ENCODE peak calls at places on chromosome 2, in seven cellular contexts. T, H, W, O, V, Y and G are unnamed samples.

GRCh38 chr2:128444044-128444771 is 125.5 kb upstream of the HS6ST1 start:
- DNase-seq in T (peak), H (no peak), W (no peak), O (no peak), V (no peak), Y (no peak), G (peak)

GRCh38 chr2:71224457-71224856 is 2.4 kb downstream of the PAIP2B start:
- DNase-seq in T (no peak), H (no peak), W (no peak), O (no peak), V (no peak), Y (no peak), G (no peak)

GRCh38 chr2:136980303-136980702 is 215.0 kb downstream of the THSD7B start:
- DNase-seq in T (no peak), H (no peak), W (no peak), O (no peak), V (no peak), Y (no peak), G (no peak)

GRCh38 chr2:180203972-180204371 is 196.9 kb upstream of the CWC22 start:
- DNase-seq in T (peak), H (no peak), W (peak), O (no peak), V (peak), Y (no peak), G (no peak)

GRCh38 chr2:46831869-46832265 is 83.7 kb downstream of the MCFD2 start:
- DNase-seq in T (no peak), H (no peak), W (no peak), O (no peak), V (no peak), Y (no peak), G (no peak)

GRCh38 chr2:170822292-170822884 is 5.7 kb downstream of the GAD1 start:
- DNase-seq in T (no peak), H (no peak), W (no peak), O (peak), V (no peak), Y (no peak), G (peak)

GRCh38 chr2:133458280-133458679 is 110.0 kb downstream of the NCKAP5 start:
- DNase-seq in T (no peak), H (no peak), W (peak), O (no peak), V (no peak), Y (no peak), G (no peak)

GRCh38 chr2:157572725-157573124 is 55.9 kb downstream of the ACVR1C start:
- DNase-seq in T (no peak), H (no peak), W (peak), O (no peak), V (no peak), Y (no peak), G (no peak)

GRCh38 chr2:197498937-197499593 is 575 bp downstream of the HSPD1 start:
- DNase-seq in T (peak), H (peak), W (peak), O (peak), V (peak), Y (peak), G (peak)

GRCh38 chr2:37267685-37268084 is 36.2 kb downstream of the NDUFAF7 start:
- DNase-seq in T (no peak), H (no peak), W (no peak), O (no peak), V (no peak), Y (no peak), G (no peak)

GRCh38 chr2:105321875-105322646 is 7.5 kb downstream of the TGFBRAP1 start:
- DNase-seq in T (no peak), H (no peak), W (peak), O (no peak), V (peak), Y (no peak), G (no peak)

GRCh38 chr2:21633531-21634310 is 510.0 kb downstream of the TDRD15 start:
- DNase-seq in T (no peak), H (no peak), W (no peak), O (no peak), V (no peak), Y (no peak), G (peak)

GRCh38 chr2:85611705-85612587 is at the start of gene C2orf68:
- DNase-seq in T (peak), H (peak), W (peak), O (peak), V (peak), Y (peak), G (peak)

GRCh38 chr2:37154790-37155189 is 2.0 kb downstream of the EIF2AK2 start:
- DNase-seq in T (no peak), H (no peak), W (no peak), O (no peak), V (no peak), Y (no peak), G (no peak)

GRCh38 chr2:54672587-54673456 is 50.6 kb upstream of the EML6 start:
- DNase-seq in T (no peak), H (no peak), W (peak), O (no peak), V (no peak), Y (no peak), G (no peak)

GRCh38 chr2:111919794-111920608 is 21.6 kb downstream of the MERTK start:
- DNase-seq in T (peak), H (peak), W (no peak), O (no peak), V (no peak), Y (no peak), G (no peak)

GRCh38 chr2:16069933-16070647 is 129.7 kb downstream of the MYCN start:
- DNase-seq in T (no peak), H (no peak), W (no peak), O (peak), V (no peak), Y (peak), G (no peak)

GRCh38 chr2:75375646-75376582 is 176.6 kb upstream of the TACR1 start:
- DNase-seq in T (no peak), H (no peak), W (peak), O (no peak), V (peak), Y (no peak), G (no peak)

GRCh38 chr2:135494503-135494902 is 36.5 kb downstream of the ZRANB3 start:
- DNase-seq in T (no peak), H (no peak), W (peak), O (no peak), V (no peak), Y (no peak), G (no peak)

GRCh38 chr2:195633974-195634373 is 23.1 kb upstream of the SLC39A10 start:
- DNase-seq in T (no peak), H (no peak), W (no peak), O (no peak), V (no peak), Y (no peak), G (no peak)

GRCh38 chr2:210086930-210087329 is 84.3 kb downstream of the KANSL1L start:
- DNase-seq in T (no peak), H (no peak), W (no peak), O (no peak), V (no peak), Y (no peak), G (no peak)

GRCh38 chr2:157784169-157784822 is 91.8 kb downstream of the ACVR1 start:
- DNase-seq in T (peak), H (peak), W (peak), O (no peak), V (peak), Y (no peak), G (no peak)

GRCh38 chr2:32752205-32752604 is 124.4 kb downstream of the TTC27 start:
- DNase-seq in T (no peak), H (no peak), W (no peak), O (no peak), V (peak), Y (no peak), G (no peak)

GRCh38 chr2:19879115-19879514 is 22.7 kb downstream of the TTC32 start:
- DNase-seq in T (no peak), H (no peak), W (no peak), O (no peak), V (no peak), Y (no peak), G (no peak)

GRCh38 chr2:69103495-69103894 is 90.5 kb downstream of the ANTXR1 start:
- DNase-seq in T (no peak), H (no peak), W (no peak), O (no peak), V (no peak), Y (no peak), G (no peak)

GRCh38 chr2:158781562-158781961 is 13.6 kb upstream of the DAPL1 start:
- DNase-seq in T (no peak), H (no peak), W (peak), O (no peak), V (peak), Y (no peak), G (no peak)

GRCh38 chr2:226605642-226606041 is 194.0 kb downstream of the IRS1 start:
- DNase-seq in T (no peak), H (no peak), W (no peak), O (no peak), V (no peak), Y (no peak), G (no peak)

GRCh38 chr2:71927757-71928715 is 219.6 kb downstream of the CYP26B1 start:
- DNase-seq in T (no peak), H (no peak), W (no peak), O (no peak), V (no peak), Y (no peak), G (no peak)

DNA sequence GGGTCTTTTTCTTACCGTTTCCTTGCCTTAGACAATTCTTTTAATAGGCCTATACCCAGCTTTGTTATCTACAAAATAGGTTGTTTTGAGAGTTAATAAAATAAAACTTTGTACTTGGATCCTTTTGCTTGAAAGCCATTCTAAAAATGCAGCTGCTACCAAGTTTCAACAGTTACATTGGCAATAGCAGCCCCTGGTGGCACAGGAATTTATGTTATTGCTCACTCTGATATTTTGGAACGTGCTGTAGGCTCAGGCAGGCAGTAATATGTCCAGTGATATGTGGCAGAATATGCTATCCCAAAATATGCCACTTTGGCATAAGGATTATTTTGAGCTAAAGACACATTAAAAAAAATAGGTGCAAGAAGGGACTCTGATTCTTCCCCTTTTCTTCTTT is 6.7 kb upstream of the COMMD1 start:
- DNase-seq in T (no peak), H (no peak), W (peak), O (no peak), V (no peak), Y (no peak), G (no peak)
- TF ChIP-seq CTCF in T (peak), H (peak), W (peak), O (peak), V (peak), Y (no peak), G (no peak)

GRCh38 chr2:162524192-162524591 is 180.3 kb downstream of the GCA start:
- DNase-seq in T (no peak), H (no peak), W (peak), O (no peak), V (no peak), Y (no peak), G (no peak)
- TF ChIP-seq CTCF in T (no peak), H (no peak), W (peak), O (no peak), V (no peak), Y (no peak), G (no peak)

DNA sequence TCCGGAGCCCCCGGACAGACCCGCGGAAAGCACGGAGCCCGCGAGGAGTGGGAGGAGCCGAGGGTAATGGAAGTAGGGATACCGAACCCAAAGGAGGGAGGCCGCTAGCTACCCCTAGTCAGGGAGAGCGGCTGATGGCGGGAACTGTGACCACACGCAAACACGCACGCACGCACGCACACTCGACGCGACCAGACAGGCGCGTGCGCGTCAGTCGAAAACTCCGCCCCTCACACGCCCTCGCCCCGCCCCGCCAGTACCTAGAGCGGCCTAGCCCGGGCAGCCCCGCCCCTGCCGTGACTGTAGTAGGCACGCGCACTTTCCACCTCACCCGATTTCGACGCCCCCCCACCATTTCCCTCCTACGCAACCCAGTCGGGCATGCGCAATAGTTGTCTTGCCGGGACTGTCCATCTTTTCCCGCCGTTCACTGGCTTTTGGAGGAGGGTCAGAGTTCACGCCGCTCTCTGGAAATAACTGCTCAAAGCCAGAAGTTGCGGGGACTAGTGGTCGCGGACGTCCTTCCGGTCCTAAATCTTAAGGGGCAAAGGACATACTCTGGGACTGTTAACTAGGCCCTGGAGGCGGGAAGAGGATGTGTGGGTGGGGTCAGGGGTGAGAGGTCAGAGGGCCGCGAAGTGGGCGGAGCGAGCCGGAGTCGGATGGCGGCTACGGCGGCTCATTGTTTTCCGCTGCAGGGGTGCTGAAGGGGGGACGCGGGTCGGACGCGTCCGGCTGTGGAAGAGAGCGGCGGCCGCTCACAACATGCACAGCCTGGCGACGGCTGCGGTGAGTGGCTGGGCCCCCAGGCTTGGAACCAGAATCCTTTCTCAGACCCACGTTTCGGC is at the start of the genes CNOT9 and USP37:
- DNase-seq in T (peak), H (peak), W (peak), O (peak), V (peak), Y (peak), G (peak)
- TF ChIP-seq CTCF in T (peak), H (no peak), W (no peak), O (peak), V (no peak), Y (no peak), G (no peak)

DNA sequence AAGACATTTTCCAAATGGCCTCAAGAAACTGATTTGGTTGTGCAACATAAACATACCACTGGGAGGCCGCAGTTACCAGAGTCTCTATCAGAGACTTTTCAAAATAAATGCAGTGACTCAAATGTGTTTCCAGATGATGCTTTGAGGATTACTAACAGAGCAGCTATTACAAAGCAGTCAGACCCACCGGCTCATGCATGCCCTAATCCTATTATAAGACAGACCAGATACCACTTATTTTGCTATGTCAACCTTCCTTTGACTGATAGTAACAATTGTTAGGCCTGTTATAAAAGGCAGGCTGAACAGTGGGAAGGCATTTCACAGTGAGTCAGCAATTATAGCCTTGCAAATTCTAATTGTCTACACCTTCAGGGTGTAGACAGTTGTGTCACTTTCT is 217.7 kb downstream of the LRRTM1 start:
- DNase-seq in T (no peak), H (no peak), W (peak), O (no peak), V (peak), Y (no peak), G (no peak)
- TF ChIP-seq CTCF in T (no peak), H (no peak), W (no peak), O (peak), V (peak), Y (no peak), G (no peak)

DNA sequence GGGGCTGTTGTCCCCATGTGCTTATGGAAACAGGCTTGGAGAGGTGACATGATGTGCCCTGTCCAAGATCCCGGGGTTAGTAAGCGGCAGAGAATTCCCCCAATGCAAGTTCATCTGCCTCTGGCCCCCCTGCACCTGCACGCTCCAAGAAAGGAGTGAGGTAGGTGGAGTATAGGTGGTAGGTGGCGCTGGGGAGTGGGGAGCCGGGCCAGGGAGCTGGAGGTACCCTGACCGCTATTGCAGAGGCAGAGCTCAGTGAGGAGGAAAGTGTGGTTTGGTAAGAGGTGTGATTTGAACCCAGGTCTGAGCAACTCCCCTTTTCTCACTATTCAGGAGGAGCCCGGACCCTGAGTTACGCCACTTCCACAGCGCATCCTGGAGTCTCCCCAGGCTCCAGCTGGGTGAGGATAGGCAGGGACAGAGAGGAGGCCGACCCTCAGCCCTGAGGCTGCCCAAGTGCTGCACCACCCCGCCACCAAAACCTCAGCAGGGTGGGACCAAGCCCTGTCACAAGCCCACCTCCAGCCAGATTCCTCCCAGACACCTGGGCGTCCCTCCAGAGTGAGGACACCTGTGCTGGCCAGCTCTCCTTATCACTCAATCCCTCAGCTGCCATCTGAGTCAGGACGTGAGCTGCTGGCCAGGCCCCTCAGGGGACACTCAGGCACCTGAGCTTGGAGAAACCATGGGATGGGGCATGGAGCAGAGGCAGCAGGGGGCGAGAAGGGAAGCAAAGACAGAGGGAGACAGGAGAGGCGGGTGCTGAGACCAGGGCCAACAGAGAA is 5.6 kb downstream of the HAAO start:
- DNase-seq in T (no peak), H (no peak), W (no peak), O (no peak), V (no peak), Y (no peak), G (no peak)
- TF ChIP-seq CTCF in T (no peak), H (no peak), W (no peak), O (no peak), V (no peak), Y (no peak), G (no peak)

DNA sequence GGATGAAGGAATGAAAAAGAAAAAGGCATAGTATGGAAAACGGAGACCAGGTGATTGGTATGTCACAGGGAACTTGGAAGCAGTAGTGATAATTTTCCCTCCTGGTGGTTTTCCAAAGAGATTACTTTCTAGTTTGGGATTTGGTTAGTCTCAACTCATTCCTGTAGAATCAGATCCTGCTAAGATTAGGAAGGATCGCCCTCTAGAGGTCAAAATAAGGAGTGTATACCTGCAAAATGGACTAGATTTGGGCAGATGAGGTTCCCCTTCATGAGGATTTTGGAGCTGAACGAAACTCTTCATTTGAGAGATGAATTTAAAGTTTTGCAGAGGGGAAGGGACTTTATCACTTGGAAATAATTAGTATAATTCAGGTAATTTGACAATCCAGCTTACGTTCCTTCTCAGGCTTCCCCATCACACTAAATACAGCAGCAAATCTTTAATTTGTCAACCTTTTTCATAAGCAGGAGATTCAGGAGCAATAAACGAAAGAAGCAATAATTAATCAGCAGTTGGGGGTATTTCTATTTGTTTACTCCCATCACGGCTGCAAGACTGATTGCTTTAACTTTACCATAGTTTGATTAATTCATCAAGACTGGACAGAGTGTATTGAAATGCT is 65.2 kb downstream of the CCDC195 start:
- DNase-seq in T (no peak), H (no peak), W (peak), O (peak), V (peak), Y (no peak), G (no peak)
- TF ChIP-seq CTCF in T (peak), H (peak), W (peak), O (peak), V (peak), Y (peak), G (peak)

DNA sequence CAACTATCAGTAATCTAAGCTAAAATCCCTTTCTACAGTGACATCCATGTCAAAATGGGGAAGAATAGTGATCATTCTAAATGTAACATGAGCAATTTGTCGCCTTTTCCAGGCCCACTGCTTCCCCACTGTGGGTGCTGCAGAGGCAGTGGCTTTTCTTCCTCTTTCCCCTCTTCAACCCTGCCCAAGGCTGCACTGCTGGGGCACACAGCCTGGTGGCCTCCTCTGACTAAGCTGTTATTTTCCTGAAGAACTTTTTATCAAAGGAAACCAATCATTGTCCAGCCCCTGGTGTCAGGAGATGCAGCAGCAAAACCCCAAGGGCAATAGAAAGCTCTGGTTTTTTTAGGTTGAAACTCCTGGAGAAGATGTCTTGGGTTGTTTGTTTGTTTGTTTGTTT is 117.6 kb upstream of the KLF7 start:
- DNase-seq in T (peak), H (peak), W (no peak), O (no peak), V (no peak), Y (peak), G (no peak)
- TF ChIP-seq CTCF in T (peak), H (peak), W (no peak), O (no peak), V (no peak), Y (peak), G (no peak)

DNA sequence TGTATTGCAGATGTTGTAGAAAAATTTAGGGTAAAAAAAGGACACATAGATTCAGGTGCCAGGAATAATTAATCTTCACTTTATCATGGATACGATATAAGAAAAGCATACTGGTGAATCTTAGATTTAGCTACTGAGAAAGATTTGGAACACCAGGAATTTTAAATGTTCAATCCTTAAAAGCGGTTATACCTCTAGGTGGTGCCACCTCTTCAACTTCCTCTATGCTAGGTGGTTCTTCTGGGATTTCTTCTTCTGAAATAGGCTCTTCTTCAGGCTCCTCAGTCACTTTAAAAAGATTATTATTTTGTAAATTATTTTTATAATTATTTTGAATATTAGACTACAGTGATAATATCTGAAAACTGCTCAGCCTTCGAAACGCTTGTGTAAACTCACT is 133.1 kb downstream of the TTN start:
- DNase-seq in T (no peak), H (no peak), W (peak), O (no peak), V (no peak), Y (no peak), G (no peak)
- TF ChIP-seq CTCF in T (no peak), H (peak), W (peak), O (no peak), V (peak), Y (no peak), G (no peak)